ENCODE peak calls at places on chromosomes 5 and 9, in seven cellular contexts. V is kidney, A is right atrium auricular region, P is aorta, N is fibroblast of lung, W is psoas muscle, H is transverse colon. S is an unnamed sample. For H3K4me1, the result is how much of the 10 kb centered on the place peaks cover.

GRCh38 chr5:147578228-147579024 is 68.6 kb upstream of the DPYSL3 start:
- DNase-seq in P (no peak), N (peak), A (no peak), V (no peak), H (no peak), W (no peak), S (no peak)

GRCh38 chr5:127028822-127029457 is 1.4 kb downstream of the MARCHF3 start:
- DNase-seq in P (no peak), W (no peak), A (no peak), N (peak), V (no peak), H (peak), S (peak)

GRCh38 chr5:150312518-150312917 is 9.8 kb upstream of the ARSI start:
- DNase-seq in V (no peak), H (no peak), W (no peak), A (no peak), P (no peak), N (no peak), S (no peak)

GRCh38 chr9:18756712-18757125 is 276.3 kb downstream of the SAXO1 start:
- DNase-seq in P (no peak), A (no peak), V (no peak), N (no peak), H (no peak), W (no peak), S (no peak)

GRCh38 chr9:106862115-106862945 is 636 bp upstream of the ZNF462 start:
- DNase-seq in W (peak), H (peak), P (peak), V (peak), N (peak), A (no peak), S (peak)

GRCh38 chr9:5549671-5550650 is 39.6 kb downstream of the PDCD1LG2 start:
- DNase-seq in V (no peak), A (no peak), N (peak), W (no peak), H (no peak), P (no peak), S (no peak)

GRCh38 chr5:112995764-112996618 is 19.4 kb downstream of the DCP2 start:
- DNase-seq in N (peak), H (peak), V (no peak), W (peak), A (peak), P (peak), S (peak)

GRCh38 chr5:76547242-76547890 is 75.8 kb downstream of the F2RL2 start:
- DNase-seq in V (no peak), N (no peak), W (no peak), A (no peak), P (no peak), H (no peak), S (peak)

GRCh38 chr5:114176356-114176755 is 185.5 kb upstream of the KCNN2 start:
- DNase-seq in H (no peak), N (peak), A (no peak), W (no peak), V (no peak), P (no peak), S (no peak)

GRCh38 chr9:113578877-113579269 is 115.3 kb downstream of the RGS3 start:
- DNase-seq in H (peak), A (peak), V (peak), N (peak), P (no peak), W (peak), S (peak)

GRCh38 chr5:81748556-81748955 is 2.3 kb downstream of the SSBP2 start:
- DNase-seq in N (no peak), W (no peak), V (no peak), A (no peak), H (no peak), P (no peak), S (no peak)

GRCh38 chr5:149166128-149166527 is 24.8 kb downstream of the ABLIM3 start:
- DNase-seq in V (no peak), A (no peak), N (peak), H (no peak), W (peak), P (no peak), S (no peak)

GRCh38 chr9:89413963-89414638 is 83.8 kb downstream of the SEMA4D start:
- DNase-seq in H (no peak), N (no peak), V (no peak), A (no peak), P (no peak), W (peak), S (no peak)

GRCh38 chr5:180318456-180319089 is 26.7 kb upstream of the MAPK9 start:
- DNase-seq in N (no peak), A (no peak), H (no peak), V (peak), W (no peak), P (no peak), S (no peak)

GRCh38 chr5:143874312-143874711 is 62.4 kb downstream of the HMHB1 start:
- DNase-seq in W (no peak), A (no peak), V (no peak), H (no peak), N (peak), P (no peak), S (no peak)

GRCh38 chr5:50655810-50656205 is 10.6 kb upstream of the PARP8 start:
- DNase-seq in A (no peak), W (no peak), H (peak), V (no peak), N (no peak), P (no peak), S (peak)

GRCh38 chr9:7185612-7186011 is 427.8 kb downstream of the KDM4C start:
- DNase-seq in A (no peak), P (no peak), V (no peak), N (peak), H (no peak), W (no peak), S (no peak)

GRCh38 chr9:16744386-16744785 is 126.1 kb downstream of the BNC2 start:
- DNase-seq in N (peak), A (no peak), W (no peak), H (no peak), P (no peak), V (no peak), S (peak)

GRCh38 chr9:135980926-135981630 is 19.9 kb upstream of the UBAC1 start:
- DNase-seq in V (no peak), A (no peak), H (no peak), N (no peak), P (no peak), W (peak), S (no peak)

GRCh38 chr5:122908662-122909061 is 63.2 kb downstream of the SNX24 start:
- DNase-seq in H (no peak), V (no peak), W (no peak), N (no peak), A (no peak), P (no peak), S (no peak)

GRCh38 chr5:137296213-137296702 is 202.9 kb downstream of the SPOCK1 start:
- DNase-seq in A (no peak), P (no peak), H (no peak), W (no peak), N (peak), V (no peak), S (no peak)

GRCh38 chr5:150703767-150704166 is 2.9 kb upstream of the RBM22 start:
- DNase-seq in P (no peak), A (no peak), W (no peak), V (no peak), H (no peak), N (no peak), S (no peak)

GRCh38 chr9:91084896-91085295 is 276.8 kb downstream of the AUH start:
- DNase-seq in N (no peak), A (no peak), P (no peak), W (no peak), H (no peak), V (no peak), S (no peak)

GRCh38 chr9:131661954-131662621 is 77.8 kb downstream of the RAPGEF1 start:
- DNase-seq in P (no peak), V (no peak), N (no peak), W (no peak), A (no peak), H (no peak), S (no peak)

GRCh38 chr5:58181578-58182286 is 278.2 kb downstream of the PLK2 start:
- DNase-seq in V (no peak), A (no peak), P (no peak), W (no peak), N (no peak), H (no peak), S (no peak)

GRCh38 chr5:154506716-154507080 is 28.7 kb upstream of the HAND1 start:
- DNase-seq in V (no peak), W (no peak), P (no peak), A (no peak), N (no peak), H (no peak), S (no peak)

GRCh38 chr5:75465480-75465879 is 45.9 kb downstream of the CERT1 start:
- DNase-seq in P (no peak), V (no peak), H (no peak), A (no peak), W (no peak), N (peak), S (no peak)

GRCh38 chr9:124217839-124218437 is 39.8 kb upstream of the NEK6 start:
- DNase-seq in W (peak), A (no peak), H (no peak), N (no peak), V (peak), P (no peak), S (no peak)

GRCh38 chr5:100855295-100855694 is 47.8 kb downstream of the ST8SIA4 start:
- DNase-seq in N (no peak), A (no peak), P (no peak), V (no peak), W (no peak), H (no peak), S (no peak)

GRCh38 chr5:174535691-174536090 is 188.7 kb upstream of the MSX2 start:
- DNase-seq in V (no peak), A (no peak), W (no peak), H (no peak), N (peak), P (no peak), S (no peak)

GRCh38 chr9:34426340-34427074 is 31.9 kb downstream of the FAM219A start:
- DNase-seq in A (no peak), N (no peak), V (no peak), H (no peak), P (no peak), W (no peak), S (no peak)

GRCh38 chr5:2353871-2354440 is 397.5 kb downstream of the IRX2 start:
- DNase-seq in W (no peak), A (peak), H (no peak), P (no peak), V (no peak), N (no peak), S (no peak)

GRCh38 chr5:176659440-176659839 is 12.2 kb downstream of the TSPAN17 start:
- DNase-seq in V (no peak), P (no peak), A (no peak), H (no peak), N (no peak), W (no peak), S (no peak)
- H3K4me3 ChIP-seq in V (no peak), P (no peak), A (no peak), H (no peak), N (no peak), W (no peak), S (no peak)

GRCh38 chr5:53111139-53111538 is 1.6 kb upstream of the MOCS2 start:
- DNase-seq in N (no peak), W (no peak), V (no peak), A (no peak), H (no peak), P (no peak), S (no peak)

GRCh38 chr5:53116597-53116996 is 7.0 kb upstream of the MOCS2 start:
- DNase-seq in A (no peak), V (no peak), W (no peak), P (no peak), H (no peak), N (no peak), S (no peak)

GRCh38 chr5:53114988-53115387 is 5.4 kb upstream of the MOCS2 start:
- DNase-seq in W (no peak), V (no peak), A (no peak), H (no peak), N (no peak), P (no peak), S (no peak)

GRCh38 chr5:53112909-53113308 is 3.4 kb upstream of the MOCS2 start:
- DNase-seq in V (no peak), P (no peak), N (no peak), A (no peak), H (no peak), W (no peak), S (no peak)

DNA sequence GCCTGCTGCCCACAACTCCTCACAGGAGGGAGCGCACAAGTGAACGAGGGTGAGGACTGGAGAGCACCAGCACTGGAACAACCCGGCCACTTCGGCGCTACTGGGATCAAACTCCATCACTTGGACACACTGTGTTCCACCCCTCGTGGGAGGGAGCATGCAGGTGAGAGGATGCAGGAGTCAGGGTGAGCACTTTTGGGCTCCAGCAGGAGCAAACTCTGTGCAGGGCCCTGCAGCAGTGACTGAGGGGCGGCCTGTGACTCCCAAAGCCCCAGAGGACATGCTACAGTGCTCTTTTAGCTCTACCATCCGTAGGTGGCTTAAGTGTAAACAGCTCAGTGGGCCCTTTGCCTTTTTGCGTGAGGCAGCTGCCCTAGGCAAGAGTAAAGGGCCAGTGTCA is 4.4 kb upstream of the MOCS2 start:
- DNase-seq in W (no peak), V (no peak), A (no peak), P (no peak), H (no peak), N (no peak), S (no peak)
- H3K4me1 ChIP-seq in W (under half), V (under half), A (under half), P (under half), H (under half), N (under half), S (under half)

GRCh38 chr5:171419663-171420428 is 399 bp downstream of the FGF18 start:
- DNase-seq in N (peak), H (peak), P (no peak), A (peak), W (no peak), V (no peak), S (no peak)

GRCh38 chr5:171422495-171422894 is 3.0 kb downstream of the FGF18 start:
- DNase-seq in A (peak), H (no peak), N (no peak), V (no peak), P (no peak), W (no peak), S (no peak)

GRCh38 chr5:171422902-171423663 is 3.6 kb downstream of the FGF18 start:
- DNase-seq in H (no peak), W (no peak), A (peak), N (no peak), P (no peak), V (peak), S (peak)

GRCh38 chr5:171420429-171421231 is 1.2 kb downstream of the FGF18 start:
- DNase-seq in V (peak), W (peak), N (peak), H (peak), P (peak), A (peak), S (peak)

DNA sequence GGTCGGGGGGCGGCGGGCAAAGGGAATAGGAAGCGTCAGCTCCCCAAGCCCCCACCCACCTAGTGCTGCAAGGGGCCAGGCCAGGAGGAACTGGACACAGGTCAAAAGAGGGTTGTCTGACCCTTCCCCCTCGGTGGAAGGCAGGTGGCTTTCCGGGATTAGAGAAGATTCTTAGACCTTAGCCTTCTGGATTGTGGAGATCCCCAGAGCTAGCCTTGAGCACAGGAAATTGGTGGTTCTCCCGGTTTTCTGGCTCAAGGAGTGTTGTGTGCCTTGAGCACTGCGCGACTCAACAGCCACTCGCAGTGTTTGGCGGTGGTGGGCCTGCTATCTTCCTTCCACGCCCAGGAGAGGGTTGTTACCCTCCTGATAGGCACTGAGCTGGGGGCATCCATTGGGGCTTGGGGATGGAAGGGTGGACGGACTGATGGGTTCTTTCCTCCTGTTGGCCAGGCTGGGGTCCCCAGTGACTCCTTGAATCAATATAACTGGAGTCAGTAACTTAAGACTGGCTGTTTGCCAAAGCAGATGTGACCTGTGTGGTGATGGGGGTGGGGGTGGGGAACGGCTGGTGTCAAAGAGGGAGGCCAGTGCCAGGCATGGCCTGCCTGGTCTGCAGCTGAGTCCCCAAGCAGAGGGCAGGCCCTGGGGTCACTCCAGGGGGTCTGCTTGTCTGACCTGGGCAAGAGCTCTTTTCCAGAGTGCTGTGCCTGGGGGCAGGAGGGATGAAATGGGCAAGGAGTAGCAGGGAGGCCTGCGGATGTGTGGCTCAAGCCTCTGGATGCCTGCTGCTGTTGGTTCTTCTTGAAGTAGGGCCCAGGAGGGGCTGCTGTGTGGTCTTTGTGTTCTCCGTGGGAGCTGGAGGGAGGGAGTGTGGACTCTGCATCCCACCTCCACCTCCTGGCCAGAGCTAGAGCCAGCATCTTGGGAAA is 2.1 kb downstream of the FGF18 start:
- DNase-seq in V (peak), H (no peak), A (peak), W (no peak), P (no peak), N (no peak), S (peak)
- H3K4me3 ChIP-seq in V (no peak), H (peak), A (no peak), W (peak), P (no peak), N (no peak), S (no peak)

GRCh38 chr5:177133119-177133844 is at the start of gene NSD1:
- DNase-seq in H (peak), V (peak), A (peak), P (peak), W (peak), N (peak), S (peak)

GRCh38 chr5:177131711-177132503 is 1.7 kb upstream of the NSD1 start:
- DNase-seq in V (peak), W (peak), H (no peak), P (peak), A (no peak), N (no peak), S (peak)

GRCh38 chr5:177132504-177133118 is 962 bp upstream of the NSD1 start:
- DNase-seq in P (no peak), W (peak), V (peak), N (peak), H (no peak), A (no peak), S (no peak)

GRCh38 chr5:177134653-177135225 is 1.2 kb downstream of the NSD1 start:
- DNase-seq in P (no peak), N (no peak), V (peak), W (peak), A (no peak), H (no peak), S (peak)

DNA sequence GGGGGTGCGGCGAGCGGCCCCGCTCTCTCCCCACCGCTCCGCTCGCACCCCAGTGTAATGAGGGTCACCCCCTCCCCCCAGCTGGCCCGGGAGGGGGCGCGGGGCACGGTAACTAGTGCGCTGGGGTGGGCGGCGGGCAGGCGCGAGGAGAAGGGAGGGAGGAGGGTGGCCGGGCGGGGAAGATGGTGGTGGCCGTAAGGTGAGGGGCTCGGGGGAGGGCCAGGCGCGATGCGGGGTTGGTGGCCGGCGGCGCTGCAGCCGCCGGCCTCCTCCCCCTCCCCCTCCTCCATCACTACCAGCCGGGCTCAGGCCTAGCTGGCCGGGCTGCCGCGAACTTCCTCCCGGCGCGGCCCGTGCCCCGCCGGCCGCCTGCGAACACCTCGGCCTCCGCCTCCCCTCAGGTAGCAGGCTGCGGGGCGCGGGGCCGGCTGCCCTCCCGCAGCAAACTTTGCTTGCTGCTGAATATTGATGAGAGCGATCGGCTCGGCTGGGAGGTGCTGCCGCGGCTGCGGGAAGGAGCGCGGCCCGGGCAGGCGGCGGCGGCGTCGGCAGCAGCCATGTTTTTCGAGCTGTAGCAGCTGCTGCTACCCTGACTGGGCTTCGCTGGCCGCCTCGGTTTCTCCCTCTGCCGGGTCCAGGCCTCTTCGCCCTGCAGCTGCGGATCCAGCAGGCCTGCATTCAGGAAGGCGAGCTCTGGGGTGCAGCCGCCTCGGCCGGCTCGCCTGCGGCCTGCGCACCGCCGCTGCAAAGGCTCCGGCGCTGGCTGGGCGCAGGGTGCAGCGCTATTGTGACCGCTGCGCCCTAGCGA is 476 bp downstream of the NSD1 start:
- DNase-seq in N (peak), A (no peak), W (peak), V (peak), H (peak), P (peak), S (peak)
- H3K4me1 ChIP-seq in N (under half), A (under half), W (under half), V (under half), H (under half), P (under half), S (under half)

GRCh38 chr5:170503970-170504525 is at the start of gene KCNIP1:
- DNase-seq in V (no peak), A (no peak), W (no peak), P (peak), N (peak), H (no peak), S (no peak)
- H3K4me3 ChIP-seq in V (no peak), A (no peak), W (peak), P (peak), N (no peak), H (peak), S (no peak)

S was measured in mucosa of descending colon.